ENCODE peak calls at places on chromosomes 7 and 10, in ten cellular contexts. One of them, this sample, is unnamed.

GRCh38 chr7:21941570-21942224 is 4.0 kb downstream of the CDCA7L start:
- DNase-seq in nucleus accumbens: no peak
- DNase-seq in iPS-NIHi11: no peak
- DNase-seq in midbrain: no peak
- DNase-seq in brain pericyte: no peak
- DNase-seq in esophagus squamous epithelium: no peak
- DNase-seq in brain microvascular endothelial cell: no peak
- DNase-seq in cardiac muscle cell: no peak
- DNase-seq in mesothelial cell of epicardium: no peak
- DNase-seq in anterior cingulate cortex: no peak
- DNase-seq in this sample: no peak

GRCh38 chr10:132638130-132638515 is 100.5 kb downstream of the INPP5A start:
- DNase-seq in nucleus accumbens: no peak
- DNase-seq in iPS-NIHi11: no peak
- DNase-seq in midbrain: no peak
- DNase-seq in brain pericyte: no peak
- DNase-seq in esophagus squamous epithelium: no peak
- DNase-seq in brain microvascular endothelial cell: no peak
- DNase-seq in cardiac muscle cell: no peak
- DNase-seq in mesothelial cell of epicardium: no peak
- DNase-seq in anterior cingulate cortex: no peak
- DNase-seq in this sample: no peak

GRCh38 chr7:36232971-36233550 is 80.0 kb downstream of the EEPD1 start:
- DNase-seq in nucleus accumbens: no peak
- DNase-seq in iPS-NIHi11: no peak
- DNase-seq in midbrain: no peak
- DNase-seq in brain pericyte: no peak
- DNase-seq in esophagus squamous epithelium: no peak
- DNase-seq in brain microvascular endothelial cell: no peak
- DNase-seq in cardiac muscle cell: no peak
- DNase-seq in mesothelial cell of epicardium: no peak
- DNase-seq in anterior cingulate cortex: no peak
- DNase-seq in this sample: no peak

GRCh38 chr10:53646525-53646924 is 873.9 kb upstream of the MBL2 start:
- DNase-seq in nucleus accumbens: no peak
- DNase-seq in iPS-NIHi11: no peak
- DNase-seq in midbrain: no peak
- DNase-seq in brain pericyte: no peak
- DNase-seq in esophagus squamous epithelium: no peak
- DNase-seq in brain microvascular endothelial cell: no peak
- DNase-seq in cardiac muscle cell: no peak
- DNase-seq in mesothelial cell of epicardium: no peak
- DNase-seq in anterior cingulate cortex: no peak
- DNase-seq in this sample: no peak

GRCh38 chr7:20793258-20793657 is 6.6 kb upstream of the SP8 start:
- DNase-seq in nucleus accumbens: no peak
- DNase-seq in iPS-NIHi11: no peak
- DNase-seq in midbrain: no peak
- DNase-seq in brain pericyte: no peak
- DNase-seq in esophagus squamous epithelium: no peak
- DNase-seq in brain microvascular endothelial cell: no peak
- DNase-seq in cardiac muscle cell: no peak
- DNase-seq in mesothelial cell of epicardium: no peak
- DNase-seq in anterior cingulate cortex: no peak
- DNase-seq in this sample: no peak

GRCh38 chr10:7159517-7159916 is 251.3 kb downstream of the SFMBT2 start:
- DNase-seq in nucleus accumbens: no peak
- DNase-seq in iPS-NIHi11: no peak
- DNase-seq in midbrain: no peak
- DNase-seq in brain pericyte: no peak
- DNase-seq in esophagus squamous epithelium: no peak
- DNase-seq in brain microvascular endothelial cell: no peak
- DNase-seq in cardiac muscle cell: no peak
- DNase-seq in mesothelial cell of epicardium: no peak
- DNase-seq in anterior cingulate cortex: no peak
- DNase-seq in this sample: no peak

GRCh38 chr7:22935269-22935668 is 78.7 kb downstream of the HYCC1 start:
- DNase-seq in nucleus accumbens: no peak
- DNase-seq in iPS-NIHi11: no peak
- DNase-seq in midbrain: no peak
- DNase-seq in brain pericyte: no peak
- DNase-seq in esophagus squamous epithelium: no peak
- DNase-seq in brain microvascular endothelial cell: no peak
- DNase-seq in cardiac muscle cell: no peak
- DNase-seq in mesothelial cell of epicardium: no peak
- DNase-seq in anterior cingulate cortex: no peak
- DNase-seq in this sample: no peak

GRCh38 chr7:128045766-128046165 is 14.5 kb upstream of the LRRC4 start:
- DNase-seq in nucleus accumbens: no peak
- DNase-seq in iPS-NIHi11: no peak
- DNase-seq in midbrain: no peak
- DNase-seq in brain pericyte: no peak
- DNase-seq in esophagus squamous epithelium: no peak
- DNase-seq in brain microvascular endothelial cell: no peak
- DNase-seq in cardiac muscle cell: no peak
- DNase-seq in mesothelial cell of epicardium: no peak
- DNase-seq in anterior cingulate cortex: no peak
- DNase-seq in this sample: no peak

GRCh38 chr7:36185732-36186131 is 32.7 kb downstream of the EEPD1 start:
- DNase-seq in nucleus accumbens: no peak
- DNase-seq in iPS-NIHi11: no peak
- DNase-seq in midbrain: no peak
- DNase-seq in brain pericyte: no peak
- DNase-seq in esophagus squamous epithelium: no peak
- DNase-seq in brain microvascular endothelial cell: no peak
- DNase-seq in cardiac muscle cell: no peak
- DNase-seq in mesothelial cell of epicardium: no peak
- DNase-seq in anterior cingulate cortex: no peak
- DNase-seq in this sample: no peak

GRCh38 chr7:105224884-105225651 is 163.7 kb downstream of the SRPK2 start:
- DNase-seq in nucleus accumbens: no peak
- DNase-seq in iPS-NIHi11: no peak
- DNase-seq in midbrain: no peak
- DNase-seq in brain pericyte: peak; percentile 17
- DNase-seq in esophagus squamous epithelium: no peak
- DNase-seq in brain microvascular endothelial cell: peak; percentile 80
- DNase-seq in cardiac muscle cell: no peak
- DNase-seq in mesothelial cell of epicardium: no peak
- DNase-seq in anterior cingulate cortex: no peak
- DNase-seq in this sample: no peak

GRCh38 chr7:120445276-120445675 is 172.3 kb downstream of the KCND2 start:
- DNase-seq in nucleus accumbens: no peak
- DNase-seq in iPS-NIHi11: no peak
- DNase-seq in midbrain: no peak
- DNase-seq in brain pericyte: no peak
- DNase-seq in esophagus squamous epithelium: no peak
- DNase-seq in brain microvascular endothelial cell: no peak
- DNase-seq in cardiac muscle cell: no peak
- DNase-seq in mesothelial cell of epicardium: no peak
- DNase-seq in anterior cingulate cortex: no peak
- DNase-seq in this sample: no peak

GRCh38 chr7:51344406-51344805 is 27.8 kb upstream of the COBL start:
- DNase-seq in nucleus accumbens: no peak
- DNase-seq in iPS-NIHi11: no peak
- DNase-seq in midbrain: no peak
- DNase-seq in brain pericyte: no peak
- DNase-seq in esophagus squamous epithelium: no peak
- DNase-seq in brain microvascular endothelial cell: no peak
- DNase-seq in cardiac muscle cell: peak; percentile 25
- DNase-seq in mesothelial cell of epicardium: no peak
- DNase-seq in anterior cingulate cortex: no peak
- DNase-seq in this sample: no peak

GRCh38 chr10:103818765-103819374 is 36.5 kb downstream of the SH3PXD2A start:
- DNase-seq in nucleus accumbens: no peak
- DNase-seq in iPS-NIHi11: no peak
- DNase-seq in midbrain: no peak
- DNase-seq in brain pericyte: no peak
- DNase-seq in esophagus squamous epithelium: no peak
- DNase-seq in brain microvascular endothelial cell: no peak
- DNase-seq in cardiac muscle cell: no peak
- DNase-seq in mesothelial cell of epicardium: no peak
- DNase-seq in anterior cingulate cortex: no peak
- DNase-seq in this sample: no peak

GRCh38 chr10:122565766-122566206 is 5.2 kb downstream of the DMBT1 start:
- DNase-seq in nucleus accumbens: peak; percentile 91
- DNase-seq in iPS-NIHi11: peak; percentile 71
- DNase-seq in midbrain: peak; percentile 91
- DNase-seq in brain pericyte: peak; percentile 73
- DNase-seq in esophagus squamous epithelium: no peak
- DNase-seq in brain microvascular endothelial cell: peak; percentile 83
- DNase-seq in cardiac muscle cell: peak; percentile 85
- DNase-seq in mesothelial cell of epicardium: peak; percentile 86
- DNase-seq in anterior cingulate cortex: peak; percentile 33
- DNase-seq in this sample: peak; percentile 77

GRCh38 chr10:97543025-97543546 is 29.5 kb upstream of the ANKRD2 start:
- DNase-seq in nucleus accumbens: peak; percentile 89
- DNase-seq in iPS-NIHi11: peak; percentile 54
- DNase-seq in midbrain: peak; percentile 79
- DNase-seq in brain pericyte: peak; percentile 77
- DNase-seq in esophagus squamous epithelium: peak; percentile 11
- DNase-seq in brain microvascular endothelial cell: peak; percentile 97
- DNase-seq in cardiac muscle cell: no peak
- DNase-seq in mesothelial cell of epicardium: no peak
- DNase-seq in anterior cingulate cortex: no peak
- DNase-seq in this sample: peak; percentile 68

GRCh38 chr7:31083205-31083801 is 31.2 kb downstream of the ADCYAP1R1 start:
- DNase-seq in nucleus accumbens: no peak
- DNase-seq in iPS-NIHi11: no peak
- DNase-seq in midbrain: no peak
- DNase-seq in brain pericyte: no peak
- DNase-seq in esophagus squamous epithelium: no peak
- DNase-seq in brain microvascular endothelial cell: no peak
- DNase-seq in cardiac muscle cell: no peak
- DNase-seq in mesothelial cell of epicardium: no peak
- DNase-seq in anterior cingulate cortex: no peak
- DNase-seq in this sample: no peak

GRCh38 chr7:112022128-112022527 is 184.1 kb downstream of the DOCK4 start:
- DNase-seq in nucleus accumbens: no peak
- DNase-seq in iPS-NIHi11: no peak
- DNase-seq in midbrain: no peak
- DNase-seq in brain pericyte: no peak
- DNase-seq in esophagus squamous epithelium: no peak
- DNase-seq in brain microvascular endothelial cell: no peak
- DNase-seq in cardiac muscle cell: no peak
- DNase-seq in mesothelial cell of epicardium: no peak
- DNase-seq in anterior cingulate cortex: no peak
- DNase-seq in this sample: no peak

GRCh38 chr7:102403563-102403962 is 7.4 kb downstream of the PRKRIP1 start:
- DNase-seq in nucleus accumbens: no peak
- DNase-seq in iPS-NIHi11: no peak
- DNase-seq in midbrain: no peak
- DNase-seq in brain pericyte: no peak
- DNase-seq in esophagus squamous epithelium: no peak
- DNase-seq in brain microvascular endothelial cell: no peak
- DNase-seq in cardiac muscle cell: no peak
- DNase-seq in mesothelial cell of epicardium: no peak
- DNase-seq in anterior cingulate cortex: no peak
- DNase-seq in this sample: no peak

GRCh38 chr10:126661841-126662520 is 8.5 kb downstream of the C10orf90 start:
- DNase-seq in nucleus accumbens: no peak
- DNase-seq in iPS-NIHi11: no peak
- DNase-seq in midbrain: no peak
- DNase-seq in brain pericyte: no peak
- DNase-seq in esophagus squamous epithelium: no peak
- DNase-seq in brain microvascular endothelial cell: peak; percentile 87
- DNase-seq in cardiac muscle cell: no peak
- DNase-seq in mesothelial cell of epicardium: no peak
- DNase-seq in anterior cingulate cortex: no peak
- DNase-seq in this sample: no peak

GRCh38 chr10:48880016-48880705 is 59.5 kb downstream of the LRRC18 start:
- DNase-seq in nucleus accumbens: no peak
- DNase-seq in iPS-NIHi11: peak; percentile 63
- DNase-seq in midbrain: no peak
- DNase-seq in brain pericyte: no peak
- DNase-seq in esophagus squamous epithelium: no peak
- DNase-seq in brain microvascular endothelial cell: no peak
- DNase-seq in cardiac muscle cell: no peak
- DNase-seq in mesothelial cell of epicardium: no peak
- DNase-seq in anterior cingulate cortex: no peak
- DNase-seq in this sample: no peak

GRCh38 chr10:29174389-29174788 is 114.5 kb upstream of the LYZL1 start:
- DNase-seq in nucleus accumbens: no peak
- DNase-seq in iPS-NIHi11: no peak
- DNase-seq in midbrain: no peak
- DNase-seq in brain pericyte: no peak
- DNase-seq in esophagus squamous epithelium: no peak
- DNase-seq in brain microvascular endothelial cell: no peak
- DNase-seq in cardiac muscle cell: no peak
- DNase-seq in mesothelial cell of epicardium: no peak
- DNase-seq in anterior cingulate cortex: no peak
- DNase-seq in this sample: no peak

GRCh38 chr7:134737561-134738353 is 41.7 kb upstream of the CALD1 start:
- DNase-seq in nucleus accumbens: no peak
- DNase-seq in iPS-NIHi11: no peak
- DNase-seq in midbrain: no peak
- DNase-seq in brain pericyte: no peak
- DNase-seq in esophagus squamous epithelium: no peak
- DNase-seq in brain microvascular endothelial cell: peak; percentile 93
- DNase-seq in cardiac muscle cell: no peak
- DNase-seq in mesothelial cell of epicardium: no peak
- DNase-seq in anterior cingulate cortex: no peak
- DNase-seq in this sample: no peak

GRCh38 chr7:158827411-158828342 is 1.6 kb downstream of the ESYT2 start:
- DNase-seq in nucleus accumbens: no peak
- DNase-seq in iPS-NIHi11: no peak
- DNase-seq in midbrain: no peak
- DNase-seq in brain pericyte: no peak
- DNase-seq in esophagus squamous epithelium: no peak
- DNase-seq in brain microvascular endothelial cell: no peak
- DNase-seq in cardiac muscle cell: no peak
- DNase-seq in mesothelial cell of epicardium: no peak
- DNase-seq in anterior cingulate cortex: no peak
- DNase-seq in this sample: no peak

GRCh38 chr10:70974920-70975319 is 86.6 kb upstream of the PCBD1 start:
- DNase-seq in nucleus accumbens: no peak
- DNase-seq in iPS-NIHi11: no peak
- DNase-seq in midbrain: no peak
- DNase-seq in brain pericyte: no peak
- DNase-seq in esophagus squamous epithelium: no peak
- DNase-seq in brain microvascular endothelial cell: no peak
- DNase-seq in cardiac muscle cell: no peak
- DNase-seq in mesothelial cell of epicardium: no peak
- DNase-seq in anterior cingulate cortex: no peak
- DNase-seq in this sample: no peak

GRCh38 chr7:1611708-1612241 is 41.9 kb upstream of the PSMG3 start:
- DNase-seq in nucleus accumbens: peak; percentile 71
- DNase-seq in iPS-NIHi11: no peak
- DNase-seq in midbrain: peak; percentile 73
- DNase-seq in brain pericyte: peak; percentile 16
- DNase-seq in esophagus squamous epithelium: no peak
- DNase-seq in brain microvascular endothelial cell: peak; percentile 27
- DNase-seq in cardiac muscle cell: no peak
- DNase-seq in mesothelial cell of epicardium: no peak
- DNase-seq in anterior cingulate cortex: no peak
- DNase-seq in this sample: no peak

GRCh38 chr10:102434251-102434913 is 2.0 kb upstream of the CUEDC2 start:
- DNase-seq in nucleus accumbens: no peak
- DNase-seq in iPS-NIHi11: no peak
- DNase-seq in midbrain: no peak
- DNase-seq in brain pericyte: no peak
- DNase-seq in esophagus squamous epithelium: no peak
- DNase-seq in brain microvascular endothelial cell: no peak
- DNase-seq in cardiac muscle cell: no peak
- DNase-seq in mesothelial cell of epicardium: no peak
- DNase-seq in anterior cingulate cortex: no peak
- DNase-seq in this sample: no peak

GRCh38 chr10:76073524-76073923 is 642.1 kb downstream of the LRMDA start:
- DNase-seq in nucleus accumbens: no peak
- DNase-seq in iPS-NIHi11: no peak
- DNase-seq in midbrain: no peak
- DNase-seq in brain pericyte: no peak
- DNase-seq in esophagus squamous epithelium: no peak
- DNase-seq in brain microvascular endothelial cell: no peak
- DNase-seq in cardiac muscle cell: no peak
- DNase-seq in mesothelial cell of epicardium: no peak
- DNase-seq in anterior cingulate cortex: no peak
- DNase-seq in this sample: no peak

GRCh38 chr10:97792058-97792721 is 20.4 kb upstream of the SFRP5 start:
- DNase-seq in nucleus accumbens: peak; percentile 81
- DNase-seq in iPS-NIHi11: peak; percentile 92
- DNase-seq in midbrain: peak; percentile 47
- DNase-seq in brain pericyte: no peak
- DNase-seq in esophagus squamous epithelium: no peak
- DNase-seq in brain microvascular endothelial cell: peak; percentile 25
- DNase-seq in cardiac muscle cell: peak; percentile 68
- DNase-seq in mesothelial cell of epicardium: peak; percentile 80
- DNase-seq in anterior cingulate cortex: peak; percentile 13
- DNase-seq in this sample: peak; percentile 63

This sample was measured in heart right ventricle.